ENCODE peak calls at places on chromosomes 1 and 21, in five cellular contexts. W, J, L, C and F are unnamed samples.

GRCh38 chr1:112502827-112503226 is 5.9 kb upstream of the WNT2B start:
- DNase-seq in W (no peak), L (no peak), C (no peak), J (no peak), F (no peak)

GRCh38 chr1:203178821-203179220 is 3.2 kb upstream of the MYBPH start:
- DNase-seq in J (no peak), L (no peak), C (no peak), W (no peak), F (no peak)

GRCh38 chr21:35127851-35128250 is 78.7 kb upstream of the RUNX1 start:
- DNase-seq in J (peak; percentile 42), C (no peak), L (no peak), W (no peak), F (no peak)

GRCh38 chr21:43733529-43734071 is 14.7 kb downstream of the PDXK start:
- DNase-seq in L (no peak), J (peak; percentile 85), W (no peak), C (peak; percentile 54), F (no peak)

GRCh38 chr1:230750576-230750975 is 3.4 kb downstream of the CAPN9 start:
- DNase-seq in C (no peak), W (no peak), L (no peak), J (no peak), F (no peak)

GRCh38 chr1:18536943-18537342 is 56.2 kb downstream of the KLHDC7A start:
- DNase-seq in J (no peak), L (no peak), W (no peak), C (no peak), F (no peak)

GRCh38 chr1:223765036-223765718 is 52.8 kb downstream of the CAPN2 start:
- DNase-seq in W (no peak), C (no peak), J (peak; percentile 61), L (no peak), F (no peak)

GRCh38 chr1:226432586-226433360 is 24.9 kb upstream of the PARP1 start:
- DNase-seq in L (no peak), W (no peak), C (no peak), J (no peak), F (no peak)

GRCh38 chr1:99968214-99968613 is 1.6 kb upstream of the SLC35A3 start:
- DNase-seq in J (no peak), L (no peak), C (no peak), W (no peak), F (no peak)

GRCh38 chr1:218401896-218402770 is 57.0 kb downstream of the TGFB2 start:
- DNase-seq in C (no peak), J (no peak), L (no peak), W (no peak), F (no peak)

GRCh38 chr1:87052400-87052799 is 138.0 kb downstream of the HS2ST1 start:
- DNase-seq in L (no peak), W (no peak), C (no peak), J (no peak), F (no peak)

GRCh38 chr1:3024588-3024987 is 3.3 kb downstream of the ACTRT2 start:
- DNase-seq in C (no peak), W (no peak), L (no peak), J (no peak), F (no peak)

GRCh38 chr1:219088778-219089557 is 84.7 kb upstream of the LYPLAL1 start:
- DNase-seq in J (peak; percentile 97), W (peak; percentile 68), L (no peak), C (no peak), F (peak; percentile 95)

GRCh38 chr1:211734791-211735190 is 59.4 kb upstream of the NEK2 start:
- DNase-seq in L (no peak), J (no peak), W (no peak), C (no peak), F (no peak)

GRCh38 chr1:100298512-100298911 is 32.5 kb downstream of the RTCA start:
- DNase-seq in L (no peak), J (no peak), C (no peak), W (no peak), F (no peak)

GRCh38 chr1:160777486-160778089 is 18.4 kb upstream of the LY9 start:
- DNase-seq in W (no peak), J (no peak), C (peak; percentile 52), L (no peak), F (no peak)

GRCh38 chr1:243926803-243927245 is 76.8 kb upstream of the AKT3 start:
- DNase-seq in W (no peak), C (no peak), L (no peak), J (peak; percentile 98), F (no peak)

GRCh38 chr1:240337795-240338194 is 246.1 kb downstream of the FMN2 start:
- DNase-seq in J (peak; percentile 94), C (no peak), L (no peak), W (peak; percentile 21), F (no peak)

GRCh38 chr1:225767591-225768540 is 9.8 kb upstream of the SRP9 start:
- DNase-seq in W (peak; percentile 74), L (no peak), C (no peak), J (peak; percentile 81), F (no peak)

GRCh38 chr1:79899914-79900313 is 893.4 kb upstream of the ADGRL4 start:
- DNase-seq in W (no peak), L (no peak), J (peak; percentile 99), C (no peak), F (no peak)

GRCh38 chr1:87495147-87495546 is 166.5 kb downstream of the LMO4 start:
- DNase-seq in J (no peak), L (no peak), C (no peak), W (no peak), F (no peak)

GRCh38 chr1:206907304-206907991 is 10.2 kb downstream of the IL24 start:
- DNase-seq in C (no peak), J (no peak), L (no peak), W (no peak), F (no peak)

GRCh38 chr1:25529518-25530347 is 13.7 kb upstream of the LDLRAP1 start:
- DNase-seq in L (no peak), J (no peak), C (no peak), W (no peak), F (no peak)

GRCh38 chr1:155485945-155486344 is 76.7 kb downstream of the ASH1L start:
- DNase-seq in W (no peak), J (no peak), C (no peak), L (no peak), F (no peak)

GRCh38 chr1:9279172-9279840 is 13.4 kb upstream of the SPSB1 start:
- DNase-seq in L (no peak), C (no peak), W (no peak), J (peak; percentile 60), F (no peak)

GRCh38 chr1:184745929-184746583 is 8.6 kb downstream of the EDEM3 start:
- DNase-seq in J (no peak), L (no peak), C (no peak), W (no peak), F (no peak)

GRCh38 chr1:91944087-91944486 is 5.1 kb upstream of the BRDT start:
- DNase-seq in J (no peak), C (no peak), L (no peak), W (no peak), F (no peak)

GRCh38 chr1:23664837-23665795 is 26.5 kb upstream of the RPL11 start:
- DNase-seq in J (peak; percentile 9), C (no peak), L (no peak), W (no peak), F (no peak)

GRCh38 chr1:84164567-84165021 is 20.5 kb downstream of the PRKACB start:
- DNase-seq in J (peak; percentile 14), W (no peak), L (no peak), C (no peak), F (no peak)

GRCh38 chr1:212700892-212701819 is 1.5 kb upstream of the BATF3 start:
- DNase-seq in C (peak; percentile 14), J (peak; percentile 66), W (peak; percentile 72), L (no peak), F (no peak)

GRCh38 chr1:179781962-179782361 is 38.9 kb downstream of the FAM163A start:
- DNase-seq in W (no peak), L (no peak), C (no peak), J (no peak), F (no peak)

DNA sequence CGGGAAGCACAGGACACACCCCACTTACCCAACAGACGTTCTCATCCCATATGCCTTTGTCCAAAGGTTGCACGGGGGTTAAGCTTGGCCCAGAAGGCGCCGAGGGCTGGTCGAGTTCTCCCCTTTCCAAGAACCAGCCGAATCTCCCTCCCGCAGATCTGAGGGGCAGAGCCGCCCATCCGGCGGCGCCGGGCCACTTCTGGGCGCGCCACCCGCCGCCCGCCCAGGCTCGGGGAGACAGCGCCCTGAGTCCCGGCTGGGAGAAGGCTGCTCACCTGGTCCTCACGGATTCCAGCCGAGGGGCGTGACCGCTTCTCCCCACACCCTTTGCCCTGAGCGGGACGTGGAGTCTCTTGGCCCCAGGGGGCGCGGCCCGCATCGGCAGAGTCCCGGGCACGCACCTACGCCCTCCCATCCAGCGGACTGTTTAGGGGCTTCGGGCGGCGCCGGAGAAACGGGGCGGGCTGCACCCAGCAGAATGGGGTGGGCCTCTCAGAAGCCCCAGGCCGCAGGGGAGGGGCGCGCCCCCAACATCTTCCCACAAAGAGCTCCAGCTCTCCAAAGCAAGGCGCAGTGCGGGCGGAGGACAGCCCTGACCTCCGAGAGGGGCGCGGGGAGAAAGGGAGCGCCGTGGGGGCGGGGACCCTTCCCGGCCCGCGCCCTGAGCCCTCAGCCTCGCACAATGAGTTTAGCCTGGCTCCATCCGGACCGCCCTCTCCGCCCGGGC is 585 bp downstream of the GPR161 start:
- DNase-seq in C (peak; percentile 6), W (peak; percentile 23), J (peak; percentile 11), L (no peak), F (no peak)
- TF ChIP-seq CTCF in C (no peak), W (no peak), J (no peak), L (no peak), F (no peak)

GRCh38 chr1:14826172-14826636 is 227.7 kb downstream of the KAZN start:
- DNase-seq in L (no peak), W (peak; percentile 53), C (no peak), J (peak; percentile 86), F (no peak)
- TF ChIP-seq CTCF in L (no peak), W (no peak), C (no peak), J (peak; percentile 40), F (no peak)

GRCh38 chr1:6795203-6795602 is 9.9 kb downstream of the CAMTA1 start:
- DNase-seq in L (no peak), J (no peak), W (no peak), C (no peak), F (no peak)

GRCh38 chr1:6795661-6796060 is 10.4 kb downstream of the CAMTA1 start:
- DNase-seq in J (peak; percentile 92), C (no peak), L (no peak), W (no peak), F (no peak)

GRCh38 chr1:6790146-6790545 is 4.9 kb downstream of the CAMTA1 start:
- DNase-seq in C (no peak), L (no peak), J (no peak), W (no peak), F (no peak)

GRCh38 chr1:6796095-6796494 is 10.8 kb downstream of the CAMTA1 start:
- DNase-seq in J (peak; percentile 20), C (no peak), L (no peak), W (no peak), F (no peak)

DNA sequence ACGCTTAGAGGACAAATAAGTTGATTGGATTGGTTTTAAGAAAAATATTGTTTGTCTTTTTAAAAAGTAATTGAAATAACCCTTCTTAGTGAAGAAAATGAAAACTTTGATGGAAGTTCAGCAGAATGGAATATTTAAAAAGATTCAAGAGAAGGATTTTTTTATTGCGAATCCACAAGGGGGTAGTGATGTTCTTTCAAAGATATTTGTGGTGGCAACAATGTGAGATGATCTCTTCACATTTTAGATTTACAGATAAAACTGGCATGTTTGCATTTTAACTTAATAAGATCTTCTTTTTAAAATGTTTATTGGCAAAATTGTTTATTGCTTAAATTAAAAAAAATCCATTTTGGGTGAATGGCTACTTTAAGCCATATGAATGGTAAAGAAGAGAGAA is 8.9 kb downstream of the CAMTA1 start:
- DNase-seq in W (no peak), C (no peak), J (peak; percentile 55), L (no peak), F (no peak)
- TF ChIP-seq CTCF in W (peak; percentile 57), C (peak; percentile 45), J (peak; percentile 30), L (peak; percentile 19), F (peak; percentile 35)

GRCh38 chr1:27604579-27605299 is 795 bp upstream of the AHDC1 start:
- DNase-seq in C (no peak), W (no peak), J (no peak), L (no peak), F (no peak)
- TF ChIP-seq CTCF in C (no peak), W (no peak), J (no peak), L (no peak), F (no peak)